ENCODE peak calls at places on chromosomes 5 and 9, in six cellular contexts. O is HepG2, I is K562, U is HCT116, D is A549, C is Panc1. Q is an unnamed sample.

GRCh38 chr9:33166263-33167083 is 663 bp downstream of the B4GALT1 start:
- DNase-seq in U (no peak), C (no peak), D (peak), I (peak), O (no peak), Q (no peak)

GRCh38 chr9:18536554-18536953 is 62.6 kb downstream of the ADAMTSL1 start:
- DNase-seq in I (no peak), U (no peak), O (no peak), C (no peak), D (no peak), Q (no peak)

GRCh38 chr9:129629251-129629650 is 3.3 kb downstream of the NTMT1 start:
- DNase-seq in D (no peak), U (no peak), C (no peak), O (no peak), I (no peak), Q (no peak)

GRCh38 chr9:77588319-77588937 is 59.7 kb downstream of the GNA14 start:
- DNase-seq in I (no peak), C (no peak), U (no peak), O (no peak), D (peak), Q (no peak)

GRCh38 chr5:1731091-1731639 is 68.5 kb downstream of the MRPL36 start:
- DNase-seq in D (no peak), C (no peak), O (no peak), I (no peak), U (no peak), Q (no peak)

GRCh38 chr9:92563701-92564100 is 27.9 kb upstream of the ECM2 start:
- DNase-seq in O (no peak), I (no peak), D (no peak), U (no peak), C (no peak), Q (no peak)

GRCh38 chr5:96753017-96753397 is 54.7 kb downstream of the ERAP1 start:
- DNase-seq in D (no peak), C (no peak), U (no peak), O (no peak), I (no peak), Q (no peak)

GRCh38 chr9:36163049-36163839 is 5.9 kb upstream of the CCIN start:
- DNase-seq in O (peak), D (no peak), I (no peak), C (no peak), U (no peak), Q (no peak)

GRCh38 chr5:73631500-73631899 is 5.5 kb downstream of the ARHGEF28 start:
- DNase-seq in D (no peak), I (no peak), C (no peak), U (no peak), O (no peak), Q (no peak)

GRCh38 chr9:136728548-136729123 is 14.1 kb downstream of the LCN10 start:
- DNase-seq in U (no peak), I (no peak), D (no peak), C (no peak), O (no peak), Q (peak)

GRCh38 chr5:68661237-68661636 is 432.6 kb upstream of the SLC30A5 start:
- DNase-seq in D (peak), U (no peak), I (peak), C (no peak), O (peak), Q (no peak)

DNA sequence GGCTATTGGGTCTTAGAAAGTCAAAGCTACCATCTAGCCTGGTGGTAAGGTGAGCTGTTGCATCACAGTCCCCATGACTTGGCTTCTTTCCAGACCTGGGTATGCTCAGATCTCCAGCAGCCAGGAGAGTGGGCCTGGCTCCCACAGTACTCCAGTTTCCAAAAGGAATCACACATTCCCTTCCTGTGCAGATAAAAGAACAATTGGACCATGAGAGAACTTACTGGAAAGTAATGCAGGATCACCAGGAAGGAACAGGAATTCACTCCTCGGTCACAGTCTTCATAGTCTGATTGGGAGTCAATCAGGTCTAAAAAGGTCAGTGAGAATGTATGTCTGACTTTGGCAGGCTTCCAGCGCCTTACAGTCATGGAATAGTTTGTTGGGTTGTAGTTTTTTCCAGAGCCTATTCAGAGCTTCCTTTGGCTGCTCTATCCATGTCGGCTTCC is 47.8 kb upstream of the CD180 start:
- DNase-seq in D (no peak), C (no peak), I (no peak), U (no peak), O (peak), Q (no peak)
- TF ChIP-seq REST in D (no peak), C (no peak), I (no peak), U (no peak), O (no peak), Q (no peak)

DNA sequence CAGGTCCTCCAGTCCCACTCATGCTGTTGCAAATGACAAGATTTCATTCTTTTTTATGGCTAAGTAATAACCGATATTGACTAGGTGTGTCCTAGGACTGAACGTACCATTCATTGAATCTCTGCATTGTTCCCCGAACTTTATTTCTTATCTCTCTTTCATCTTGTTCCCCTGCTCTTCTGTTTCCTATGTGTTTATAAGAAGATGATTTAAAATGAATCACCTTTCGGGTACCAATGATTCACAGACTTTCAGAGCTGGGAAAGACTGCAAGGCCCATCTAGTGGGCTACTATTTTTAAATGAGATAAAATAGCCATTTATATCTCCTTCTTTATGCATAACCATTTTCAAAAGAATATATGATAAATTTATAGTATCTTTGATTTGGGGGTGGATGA is 133.0 kb downstream of the CDH18 start:
- DNase-seq in C (no peak), U (no peak), D (no peak), I (no peak), O (no peak), Q (no peak)
- TF ChIP-seq REST in C (no peak), U (no peak), D (no peak), I (no peak), O (no peak), Q (no peak)

GRCh38 chr9:73370053-73370452 is 218.4 kb downstream of the ANXA1 start:
- DNase-seq in U (no peak), C (no peak), D (no peak), I (peak), O (no peak), Q (peak)
- TF ChIP-seq REST in U (no peak), C (no peak), D (no peak), I (no peak), O (no peak), Q (no peak)

DNA sequence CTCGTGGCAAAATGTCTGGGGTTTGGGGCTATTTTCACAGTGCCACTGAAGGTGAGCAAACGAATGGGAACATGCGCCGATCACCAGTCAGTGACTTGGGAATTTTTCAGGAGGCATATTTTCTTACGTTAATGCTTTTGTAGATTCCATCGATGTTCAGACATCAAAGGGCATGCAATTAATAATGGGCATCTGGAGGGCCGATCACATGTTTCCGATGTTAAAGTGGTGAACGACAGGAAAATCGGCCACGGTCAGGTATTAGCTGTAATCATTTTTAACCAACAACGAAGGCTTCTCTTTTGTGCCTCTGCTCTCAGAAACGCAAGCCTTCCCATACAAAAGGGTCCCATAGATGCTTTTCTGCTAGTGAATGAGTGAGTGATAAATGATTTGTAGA is 155.0 kb upstream of the PITX1 start:
- DNase-seq in D (no peak), O (no peak), I (no peak), U (no peak), C (no peak), Q (no peak)
- TF ChIP-seq REST in D (no peak), O (no peak), I (no peak), U (no peak), C (no peak), Q (no peak)

DNA sequence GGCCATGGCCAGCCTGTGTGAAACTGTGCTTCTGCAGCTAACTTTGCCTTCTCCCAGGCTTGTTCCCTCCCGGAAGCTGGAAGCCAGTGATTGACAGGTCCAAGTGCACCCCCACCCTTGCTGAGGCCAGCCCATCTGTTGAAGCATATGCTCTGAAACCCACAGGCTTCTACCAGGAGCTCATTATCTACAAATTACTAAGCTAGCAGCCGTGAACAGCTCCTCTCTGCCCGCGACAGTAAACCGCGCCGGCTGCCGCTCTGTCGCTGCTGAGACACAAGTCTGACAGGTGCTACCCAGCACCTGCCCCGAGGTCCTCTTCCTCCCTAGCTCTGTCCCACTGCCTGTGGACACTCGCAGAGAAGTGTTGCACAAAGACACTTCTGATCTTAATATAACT is 490.9 kb downstream of the GADD45G start:
- DNase-seq in D (no peak), U (no peak), C (no peak), O (no peak), I (no peak), Q (no peak)
- TF ChIP-seq REST in D (no peak), U (no peak), C (no peak), O (no peak), I (no peak), Q (no peak)

GRCh38 chr9:135647897-135648296 is 8.6 kb upstream of the GLT6D1 start:
- DNase-seq in I (no peak), C (no peak), D (no peak), U (no peak), O (no peak), Q (no peak)
- TF ChIP-seq REST in I (no peak), C (no peak), D (no peak), U (no peak), O (no peak), Q (no peak)

Q was measured in HL-60.